ENCODE peak calls at places on chromosomes 11 and 22, in seven cellular contexts. One of them, this sample, is unnamed.
A peak's percentile ranks its signal among the peaks of the same experiment; 100 is the strongest.

GRCh38 chr22:49377306-49377705 is 450.4 kb downstream of the BRD1 start:
- DNase-seq in stimulated activated CD4-positive, alpha-beta T cell treated with anti-CD3 and anti-CD28 coated beads, Interleukin-2, amount 100 ng/mL, for 24 hours: no peak
- DNase-seq in fibroblast of the aortic adventitia: no peak
- DNase-seq in ELR: no peak
- DNase-seq in T-cell: no peak
- DNase-seq in lung: peak; percentile 4
- DNase-seq in RWPE1: no peak
- DNase-seq in this sample: no peak

GRCh38 chr22:39239561-39240423 is 5.0 kb downstream of the PDGFB start:
- DNase-seq in RWPE1: peak; percentile 56
- DNase-seq in stimulated activated CD4-positive, alpha-beta T cell treated with anti-CD3 and anti-CD28 coated beads, Interleukin-2, amount 100 ng/mL, for 24 hours: no peak
- DNase-seq in T-cell: no peak
- DNase-seq in lung: peak; percentile 86
- DNase-seq in fibroblast of the aortic adventitia: no peak
- DNase-seq in ELR: no peak
- DNase-seq in this sample: no peak

GRCh38 chr22:43207849-43208702 is 21.1 kb upstream of the TTLL12 start:
- DNase-seq in T-cell: no peak
- DNase-seq in ELR: no peak
- DNase-seq in RWPE1: no peak
- DNase-seq in lung: no peak
- DNase-seq in stimulated activated CD4-positive, alpha-beta T cell treated with anti-CD3 and anti-CD28 coated beads, Interleukin-2, amount 100 ng/mL, for 24 hours: no peak
- DNase-seq in fibroblast of the aortic adventitia: no peak
- DNase-seq in this sample: no peak

GRCh38 chr11:118939412-118939915 is 13.7 kb upstream of the BCL9L start:
- DNase-seq in ELR: no peak
- DNase-seq in RWPE1: no peak
- DNase-seq in stimulated activated CD4-positive, alpha-beta T cell treated with anti-CD3 and anti-CD28 coated beads, Interleukin-2, amount 100 ng/mL, for 24 hours: no peak
- DNase-seq in fibroblast of the aortic adventitia: no peak
- DNase-seq in T-cell: no peak
- DNase-seq in lung: no peak
- DNase-seq in this sample: no peak

GRCh38 chr22:39388261-39389011 is 11.1 kb upstream of the TAB1 start:
- DNase-seq in lung: peak; percentile 77
- DNase-seq in T-cell: peak; percentile 75
- DNase-seq in fibroblast of the aortic adventitia: peak; percentile 68
- DNase-seq in stimulated activated CD4-positive, alpha-beta T cell treated with anti-CD3 and anti-CD28 coated beads, Interleukin-2, amount 100 ng/mL, for 24 hours: peak; percentile 73
- DNase-seq in RWPE1: peak; percentile 78
- DNase-seq in ELR: peak; percentile 95
- DNase-seq in this sample: peak; percentile 76

GRCh38 chr11:97979741-97980140 is 1041.0 kb upstream of the CNTN5 start:
- DNase-seq in T-cell: no peak
- DNase-seq in stimulated activated CD4-positive, alpha-beta T cell treated with anti-CD3 and anti-CD28 coated beads, Interleukin-2, amount 100 ng/mL, for 24 hours: no peak
- DNase-seq in RWPE1: no peak
- DNase-seq in fibroblast of the aortic adventitia: no peak
- DNase-seq in ELR: no peak
- DNase-seq in lung: no peak
- DNase-seq in this sample: no peak

GRCh38 chr11:17746096-17746495 is 11.5 kb downstream of the KCNC1 start:
- DNase-seq in fibroblast of the aortic adventitia: no peak
- DNase-seq in lung: no peak
- DNase-seq in ELR: no peak
- DNase-seq in T-cell: no peak
- DNase-seq in RWPE1: no peak
- DNase-seq in stimulated activated CD4-positive, alpha-beta T cell treated with anti-CD3 and anti-CD28 coated beads, Interleukin-2, amount 100 ng/mL, for 24 hours: no peak
- DNase-seq in this sample: no peak

GRCh38 chr11:32706985-32707736 is 87.3 kb downstream of the CCDC73 start:
- DNase-seq in stimulated activated CD4-positive, alpha-beta T cell treated with anti-CD3 and anti-CD28 coated beads, Interleukin-2, amount 100 ng/mL, for 24 hours: no peak
- DNase-seq in T-cell: no peak
- DNase-seq in RWPE1: peak; percentile 73
- DNase-seq in ELR: peak; percentile 91
- DNase-seq in fibroblast of the aortic adventitia: peak; percentile 86
- DNase-seq in lung: no peak
- DNase-seq in this sample: no peak

GRCh38 chr11:2269601-2270321 is 627 bp downstream of the ASCL2 start:
- DNase-seq in ELR: no peak
- DNase-seq in stimulated activated CD4-positive, alpha-beta T cell treated with anti-CD3 and anti-CD28 coated beads, Interleukin-2, amount 100 ng/mL, for 24 hours: peak; percentile 54
- DNase-seq in fibroblast of the aortic adventitia: peak; percentile 29
- DNase-seq in RWPE1: peak; percentile 65
- DNase-seq in T-cell: peak; percentile 29
- DNase-seq in lung: peak; percentile 29
- DNase-seq in this sample: peak; percentile 67

GRCh38 chr11:45489281-45489906 is 176.0 kb downstream of the CHST1 start:
- DNase-seq in RWPE1: no peak
- DNase-seq in T-cell: no peak
- DNase-seq in fibroblast of the aortic adventitia: no peak
- DNase-seq in lung: no peak
- DNase-seq in stimulated activated CD4-positive, alpha-beta T cell treated with anti-CD3 and anti-CD28 coated beads, Interleukin-2, amount 100 ng/mL, for 24 hours: no peak
- DNase-seq in ELR: no peak
- DNase-seq in this sample: no peak

This sample was measured in stimulated activated effector memory CD8-positive, alpha-beta T cell treated with anti-CD3 and anti-CD28 coated beads, Interleukin-12 subunit alpha, Interleukin-12 subunit beta, amount 100 ng/mL, for 72 hours.